ENCODE peak calls at places on chromosomes 5 and 9, in five cellular contexts. One of them, this sample, is unnamed.

GRCh38 chr9:99929652-99930051 is 23.2 kb downstream of the STX17 start:
- DNase-seq in CD4-positive, alpha-beta T cell: no peak
- DNase-seq in stomach: no peak
- DNase-seq in upper lobe of right lung: no peak
- DNase-seq in lower leg skin: no peak
- DNase-seq in this sample: no peak

GRCh38 chr5:94017579-94017978 is 276.2 kb upstream of the POU5F2 start:
- DNase-seq in CD4-positive, alpha-beta T cell: no peak
- DNase-seq in stomach: no peak
- DNase-seq in upper lobe of right lung: no peak
- DNase-seq in lower leg skin: no peak
- DNase-seq in this sample: no peak

GRCh38 chr5:116524966-116525365 is 49.7 kb downstream of the SEMA6A start:
- DNase-seq in upper lobe of right lung: no peak
- DNase-seq in lower leg skin: no peak
- DNase-seq in CD4-positive, alpha-beta T cell: no peak
- DNase-seq in stomach: no peak
- DNase-seq in this sample: no peak

GRCh38 chr5:89179761-89180160 is 296.8 kb upstream of the MEF2C start:
- DNase-seq in upper lobe of right lung: no peak
- DNase-seq in CD4-positive, alpha-beta T cell: no peak
- DNase-seq in stomach: no peak
- DNase-seq in lower leg skin: no peak
- DNase-seq in this sample: no peak

GRCh38 chr5:111299067-111299481 is 74.9 kb downstream of the CAMK4 start:
- DNase-seq in CD4-positive, alpha-beta T cell: no peak
- DNase-seq in upper lobe of right lung: no peak
- DNase-seq in stomach: no peak
- DNase-seq in lower leg skin: no peak
- DNase-seq in this sample: no peak

GRCh38 chr9:80114241-80114640 is 542.5 kb downstream of the TLE4 start:
- DNase-seq in upper lobe of right lung: no peak
- DNase-seq in lower leg skin: no peak
- DNase-seq in stomach: no peak
- DNase-seq in CD4-positive, alpha-beta T cell: no peak
- DNase-seq in this sample: no peak

GRCh38 chr5:75028090-75028489 is 24.3 kb downstream of the GCNT4 start:
- DNase-seq in stomach: no peak
- DNase-seq in lower leg skin: no peak
- DNase-seq in CD4-positive, alpha-beta T cell: no peak
- DNase-seq in upper lobe of right lung: no peak
- DNase-seq in this sample: no peak

GRCh38 chr9:21591221-21592062 is 109.3 kb upstream of the IFNE start:
- DNase-seq in upper lobe of right lung: no peak
- DNase-seq in CD4-positive, alpha-beta T cell: peak
- DNase-seq in stomach: peak
- DNase-seq in lower leg skin: peak
- DNase-seq in this sample: no peak

GRCh38 chr9:35501941-35502340 is 12.0 kb downstream of the RUSC2 start:
- DNase-seq in stomach: no peak
- DNase-seq in upper lobe of right lung: no peak
- DNase-seq in CD4-positive, alpha-beta T cell: no peak
- DNase-seq in lower leg skin: no peak
- DNase-seq in this sample: no peak

GRCh38 chr5:157828949-157829639 is 29.9 kb downstream of the CLINT1 start:
- DNase-seq in lower leg skin: no peak
- DNase-seq in CD4-positive, alpha-beta T cell: no peak
- DNase-seq in stomach: no peak
- DNase-seq in upper lobe of right lung: no peak
- DNase-seq in this sample: no peak
- TF ChIP-seq CTCF in lower leg skin: no peak
- TF ChIP-seq CTCF in CD4-positive, alpha-beta T cell: peak
- TF ChIP-seq CTCF in stomach: no peak
- TF ChIP-seq CTCF in upper lobe of right lung: peak
- TF ChIP-seq CTCF in this sample: peak

DNA sequence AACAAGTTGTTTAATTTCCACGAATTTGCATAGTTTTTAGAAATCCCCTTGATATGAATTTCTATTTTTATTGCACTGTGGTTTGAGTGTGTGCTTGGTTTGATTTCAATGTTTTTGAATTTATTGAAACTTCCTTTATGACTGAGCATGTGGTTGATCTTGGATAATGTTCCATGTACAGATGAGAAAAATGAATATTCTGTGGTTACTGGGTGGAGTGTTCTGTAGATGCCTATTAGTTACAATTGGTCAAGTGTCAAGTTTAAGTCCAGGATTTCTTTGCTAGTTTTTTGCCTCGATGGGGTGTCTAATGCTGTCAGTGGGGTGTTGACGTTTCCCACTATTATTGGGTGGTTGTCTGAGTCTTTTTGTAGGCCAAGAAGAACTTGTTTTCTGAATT is 319.5 kb upstream of the ACTBL2 start:
- DNase-seq in CD4-positive, alpha-beta T cell: no peak
- DNase-seq in lower leg skin: no peak
- DNase-seq in upper lobe of right lung: no peak
- DNase-seq in stomach: no peak
- DNase-seq in this sample: no peak
- TF ChIP-seq CTCF in CD4-positive, alpha-beta T cell: no peak
- TF ChIP-seq CTCF in lower leg skin: no peak
- TF ChIP-seq CTCF in upper lobe of right lung: no peak
- TF ChIP-seq CTCF in stomach: no peak
- TF ChIP-seq CTCF in this sample: no peak

GRCh38 chr5:82296929-82297328 is 18.8 kb upstream of the RPS23 start:
- DNase-seq in upper lobe of right lung: no peak
- DNase-seq in stomach: no peak
- DNase-seq in CD4-positive, alpha-beta T cell: no peak
- DNase-seq in lower leg skin: no peak
- DNase-seq in this sample: no peak
- TF ChIP-seq CTCF in upper lobe of right lung: no peak
- TF ChIP-seq CTCF in stomach: no peak
- TF ChIP-seq CTCF in CD4-positive, alpha-beta T cell: no peak
- TF ChIP-seq CTCF in lower leg skin: no peak
- TF ChIP-seq CTCF in this sample: no peak

GRCh38 chr5:1926071-1926440 is 43.3 kb upstream of the IRX4 start:
- DNase-seq in stomach: no peak
- DNase-seq in CD4-positive, alpha-beta T cell: no peak
- DNase-seq in upper lobe of right lung: no peak
- DNase-seq in lower leg skin: no peak
- DNase-seq in this sample: no peak
- TF ChIP-seq CTCF in stomach: no peak
- TF ChIP-seq CTCF in CD4-positive, alpha-beta T cell: no peak
- TF ChIP-seq CTCF in upper lobe of right lung: no peak
- TF ChIP-seq CTCF in lower leg skin: no peak
- TF ChIP-seq CTCF in this sample: no peak

GRCh38 chr5:126610163-126610562 is 9.4 kb downstream of the PHAX start:
- DNase-seq in CD4-positive, alpha-beta T cell: no peak
- DNase-seq in lower leg skin: no peak
- DNase-seq in stomach: no peak
- DNase-seq in upper lobe of right lung: no peak
- DNase-seq in this sample: no peak

GRCh38 chr5:126619781-126620180 is 19.0 kb downstream of the PHAX start:
- DNase-seq in upper lobe of right lung: no peak
- DNase-seq in stomach: no peak
- DNase-seq in lower leg skin: no peak
- DNase-seq in CD4-positive, alpha-beta T cell: no peak
- DNase-seq in this sample: no peak

GRCh38 chr5:126610616-126611015 is 9.9 kb downstream of the PHAX start:
- DNase-seq in stomach: peak
- DNase-seq in lower leg skin: no peak
- DNase-seq in upper lobe of right lung: no peak
- DNase-seq in CD4-positive, alpha-beta T cell: no peak
- DNase-seq in this sample: no peak

GRCh38 chr5:126614189-126614588 is 13.4 kb downstream of the PHAX start:
- DNase-seq in lower leg skin: no peak
- DNase-seq in upper lobe of right lung: no peak
- DNase-seq in stomach: no peak
- DNase-seq in CD4-positive, alpha-beta T cell: no peak
- DNase-seq in this sample: no peak

GRCh38 chr5:126615286-126615685 is 14.5 kb downstream of the PHAX start:
- DNase-seq in upper lobe of right lung: no peak
- DNase-seq in stomach: no peak
- DNase-seq in CD4-positive, alpha-beta T cell: no peak
- DNase-seq in lower leg skin: no peak
- DNase-seq in this sample: no peak
- TF ChIP-seq CTCF in upper lobe of right lung: no peak
- TF ChIP-seq CTCF in stomach: no peak
- TF ChIP-seq CTCF in CD4-positive, alpha-beta T cell: no peak
- TF ChIP-seq CTCF in lower leg skin: no peak
- TF ChIP-seq CTCF in this sample: no peak

GRCh38 chr9:75488082-75488713 is 399.9 kb downstream of the OSTF1 start:
- DNase-seq in stomach: no peak
- DNase-seq in CD4-positive, alpha-beta T cell: no peak
- DNase-seq in lower leg skin: peak
- DNase-seq in upper lobe of right lung: no peak
- DNase-seq in this sample: no peak

GRCh38 chr9:75483636-75484035 is 395.3 kb downstream of the OSTF1 start:
- DNase-seq in CD4-positive, alpha-beta T cell: no peak
- DNase-seq in stomach: no peak
- DNase-seq in upper lobe of right lung: no peak
- DNase-seq in lower leg skin: no peak
- DNase-seq in this sample: no peak

DNA sequence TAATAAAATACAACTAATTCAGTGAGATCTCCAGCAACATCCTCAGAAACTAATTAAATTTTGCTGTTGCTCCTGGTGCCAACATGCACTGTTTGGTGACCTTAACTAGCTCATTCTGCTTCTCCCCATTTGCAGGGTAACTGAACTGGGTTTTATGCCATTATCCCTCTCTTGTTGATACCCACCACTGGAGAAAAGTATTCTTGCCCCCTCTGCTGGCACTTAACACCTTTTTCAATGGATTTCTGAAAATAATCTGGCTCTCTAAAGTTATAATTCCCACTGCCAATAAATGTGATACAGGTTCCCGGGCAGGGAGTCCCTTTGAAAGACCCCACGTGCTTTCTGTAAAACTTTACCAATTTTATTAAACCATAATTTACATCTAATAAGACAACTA is 394.3 kb downstream of the OSTF1 start:
- DNase-seq in stomach: no peak
- DNase-seq in CD4-positive, alpha-beta T cell: no peak
- DNase-seq in upper lobe of right lung: no peak
- DNase-seq in lower leg skin: no peak
- DNase-seq in this sample: no peak
- TF ChIP-seq CTCF in stomach: no peak
- TF ChIP-seq CTCF in CD4-positive, alpha-beta T cell: no peak
- TF ChIP-seq CTCF in upper lobe of right lung: no peak
- TF ChIP-seq CTCF in lower leg skin: no peak
- TF ChIP-seq CTCF in this sample: no peak

GRCh38 chr9:137583347-137583746 is 4.6 kb upstream of the DPH7 start:
- DNase-seq in CD4-positive, alpha-beta T cell: no peak
- DNase-seq in upper lobe of right lung: no peak
- DNase-seq in lower leg skin: no peak
- DNase-seq in stomach: no peak
- DNase-seq in this sample: no peak

GRCh38 chr9:137581361-137582285 is 2.9 kb upstream of the DPH7 start:
- DNase-seq in lower leg skin: no peak
- DNase-seq in stomach: no peak
- DNase-seq in CD4-positive, alpha-beta T cell: no peak
- DNase-seq in upper lobe of right lung: no peak
- DNase-seq in this sample: no peak

GRCh38 chr9:137580958-137581331 is 2.2 kb upstream of the DPH7 start:
- DNase-seq in CD4-positive, alpha-beta T cell: no peak
- DNase-seq in lower leg skin: no peak
- DNase-seq in stomach: no peak
- DNase-seq in upper lobe of right lung: no peak
- DNase-seq in this sample: no peak

GRCh38 chr9:137583957-137584356 is 5.2 kb upstream of the DPH7 start:
- DNase-seq in upper lobe of right lung: no peak
- DNase-seq in CD4-positive, alpha-beta T cell: no peak
- DNase-seq in stomach: no peak
- DNase-seq in lower leg skin: no peak
- DNase-seq in this sample: no peak

GRCh38 chr9:137582286-137582860 is 3.6 kb upstream of the DPH7 start:
- DNase-seq in CD4-positive, alpha-beta T cell: no peak
- DNase-seq in lower leg skin: no peak
- DNase-seq in upper lobe of right lung: no peak
- DNase-seq in stomach: peak
- DNase-seq in this sample: peak
- TF ChIP-seq CTCF in CD4-positive, alpha-beta T cell: no peak
- TF ChIP-seq CTCF in lower leg skin: no peak
- TF ChIP-seq CTCF in upper lobe of right lung: peak
- TF ChIP-seq CTCF in stomach: peak
- TF ChIP-seq CTCF in this sample: no peak